ENCODE peak calls at places on chromosome 22, in ten cellular contexts. C, X, Y, I, H, B, L, F, Q and A are unnamed samples. For H3K4me1 and H3K9me3, the result is how much of the 10 kb centered on the place peaks cover.

GRCh38 chr22:40426671-40427070 is 56.3 kb downstream of the SGSM3 start:
- DNase-seq in I (peak), X (no peak), F (peak), B (peak), Q (no peak), C (no peak), L (peak), Y (no peak), H (no peak), A (peak)

GRCh38 chr22:39152024-39152510 is 413 bp downstream of the CBX7 start:
- DNase-seq in Q (no peak), C (no peak), I (peak), L (no peak), B (no peak), Y (no peak), X (no peak), H (no peak), F (no peak), A (no peak)

GRCh38 chr22:25941365-25941960 is 199.5 kb downstream of the MYO18B start:
- DNase-seq in I (no peak), F (no peak), C (no peak), B (no peak), X (no peak), L (no peak), Q (no peak), Y (no peak), H (no peak), A (no peak)

GRCh38 chr22:27875951-27876350 is 43.1 kb downstream of the PITPNB start:
- DNase-seq in B (no peak), L (no peak), F (no peak), Y (no peak), X (no peak), C (no peak), H (no peak), Q (peak), I (no peak), A (no peak)

GRCh38 chr22:27918351-27919221 is 470 bp downstream of the PITPNB start:
- DNase-seq in Y (peak), X (peak), Q (peak), L (peak), I (peak), C (no peak), F (peak), H (peak), B (peak), A (peak)

GRCh38 chr22:24400726-24401596 is 26.4 kb upstream of the ADORA2A start:
- DNase-seq in C (no peak), F (peak), I (peak), L (no peak), H (no peak), Q (no peak), X (no peak), B (peak), Y (no peak), A (no peak)

GRCh38 chr22:25368271-25368670 is 148.8 kb downstream of the CRYBB2 start:
- DNase-seq in C (no peak), L (no peak), X (peak), Q (no peak), I (peak), Y (peak), F (peak), B (peak), H (peak), A (peak)

GRCh38 chr22:29108137-29108536 is 35.3 kb downstream of the KREMEN1 start:
- DNase-seq in I (peak), H (no peak), Y (peak), X (no peak), F (peak), Q (no peak), C (no peak), L (no peak), B (no peak), A (no peak)

GRCh38 chr22:32717337-32718240 is 83.9 kb upstream of the TIMP3 start:
- DNase-seq in C (no peak), B (peak), Q (no peak), Y (peak), I (peak), X (no peak), H (no peak), L (peak), F (no peak), A (no peak)

GRCh38 chr22:26585104-26585790 is 4.7 kb downstream of the TPST2 start:
- DNase-seq in L (peak), B (peak), H (peak), F (peak), Q (no peak), Y (peak), C (no peak), X (no peak), I (peak), A (peak)

GRCh38 chr22:49866134-49866533 is 12.5 kb downstream of the ZBED4 start:
- DNase-seq in X (no peak), I (no peak), Y (no peak), H (no peak), C (no peak), L (no peak), Q (no peak), B (no peak), F (no peak), A (no peak)
- H3K4me1 ChIP-seq in X (under half), I (under half), Y (under half), H (under half), C (under half), L (under half), Q (under half), B (under half), F (under half), A (under half)

DNA sequence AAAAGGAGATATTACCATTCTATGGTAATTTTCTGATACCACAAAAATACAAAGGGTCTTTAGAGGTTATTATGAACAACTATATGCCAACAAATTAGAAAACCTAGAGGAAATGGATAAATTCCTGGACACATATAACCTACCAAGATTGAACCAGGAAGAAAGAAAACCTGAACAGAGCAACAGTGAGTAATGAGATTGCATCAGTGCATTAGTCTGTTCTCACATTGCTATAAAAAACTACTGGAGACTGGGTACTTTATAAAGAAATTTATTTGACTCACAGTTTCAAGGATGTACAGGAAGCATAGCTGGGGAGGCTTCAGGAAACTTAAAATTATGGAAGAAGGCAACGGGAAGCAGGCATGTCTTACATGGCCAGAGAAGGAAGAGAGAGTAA is 70.8 kb upstream of the GNAZ start:
- DNase-seq in X (no peak), I (no peak), H (no peak), C (no peak), F (peak), B (no peak), Y (no peak), Q (no peak), L (no peak), A (no peak)
- H3K9me3 ChIP-seq in X (under half), I (under half), H (under half), C (under half), F (under half), B (under half), Y (under half), Q (under half), L (under half), A (under half)

DNA sequence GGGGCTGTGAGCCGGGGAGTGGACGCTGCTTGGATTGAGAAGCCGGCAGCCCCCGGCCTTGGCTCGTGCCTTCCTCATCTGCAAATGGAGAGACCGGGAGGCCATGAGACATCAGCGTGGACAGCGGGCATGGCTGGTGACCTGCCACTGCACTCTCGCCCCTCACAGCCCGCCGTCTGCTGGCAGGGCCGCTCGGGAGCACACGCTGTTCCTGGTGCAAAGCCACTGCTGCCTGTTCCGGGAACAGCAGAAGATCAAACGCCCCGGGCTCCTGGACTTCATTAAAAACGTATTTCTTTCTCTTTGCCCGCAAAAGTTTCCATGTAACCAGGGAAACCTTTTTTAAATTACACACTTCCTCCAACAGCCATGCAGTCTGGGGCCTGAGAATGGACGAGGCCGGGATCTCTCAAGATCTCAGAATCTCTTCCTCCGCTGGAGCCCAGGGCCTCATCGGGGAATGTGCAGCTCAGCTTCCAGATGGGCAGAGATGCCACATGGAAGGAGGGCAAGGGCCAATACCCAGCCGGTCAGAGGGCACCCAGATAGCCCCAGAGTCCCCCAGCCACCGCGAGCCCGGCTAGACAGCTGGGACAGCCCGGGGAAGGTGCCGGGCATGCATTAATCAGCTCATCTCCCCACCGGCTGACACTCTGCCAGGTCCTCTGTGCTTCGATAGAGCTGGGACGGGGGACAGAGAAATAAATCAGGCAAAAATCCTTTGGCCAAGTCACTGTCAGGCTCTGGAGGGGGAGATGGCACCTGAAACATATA is 62.9 kb upstream of the PRR5 start:
- DNase-seq in X (no peak), C (no peak), Y (peak), I (peak), B (no peak), L (peak), H (peak), Q (no peak), F (peak), A (no peak)
- H3K4me1 ChIP-seq in X (under half), C (under half), Y (under half), I (under half), B (under half), L (under half), H (under half), Q (under half), F (under half), A (under half)

DNA sequence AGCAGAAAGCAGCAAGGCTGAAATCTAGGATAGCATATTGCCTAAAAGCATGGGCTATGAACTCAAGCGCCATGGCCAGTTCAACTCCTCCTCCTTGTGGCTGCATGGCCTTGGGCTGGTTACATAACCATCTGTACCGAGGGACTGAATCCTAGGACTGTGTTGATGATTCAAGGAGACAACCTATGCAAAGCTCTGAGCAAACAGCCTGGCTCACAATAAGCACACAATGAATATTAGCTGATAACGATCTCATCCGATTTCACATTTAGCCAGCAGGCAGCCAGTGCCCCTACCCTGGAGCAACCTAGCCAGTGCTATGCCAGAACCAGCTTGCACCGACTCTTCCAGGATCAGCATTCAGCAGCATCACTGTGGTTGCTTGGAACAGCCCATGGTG is 698.4 kb downstream of the TBC1D22A start:
- DNase-seq in Y (no peak), Q (no peak), B (no peak), I (no peak), L (no peak), X (no peak), C (no peak), H (no peak), F (no peak), A (no peak)
- H3K9me3 ChIP-seq in Y (under half), Q (under half), B (under half), I (under half), L (under half), X (under half), C (under half), H (under half), F (under half), A (under half)

DNA sequence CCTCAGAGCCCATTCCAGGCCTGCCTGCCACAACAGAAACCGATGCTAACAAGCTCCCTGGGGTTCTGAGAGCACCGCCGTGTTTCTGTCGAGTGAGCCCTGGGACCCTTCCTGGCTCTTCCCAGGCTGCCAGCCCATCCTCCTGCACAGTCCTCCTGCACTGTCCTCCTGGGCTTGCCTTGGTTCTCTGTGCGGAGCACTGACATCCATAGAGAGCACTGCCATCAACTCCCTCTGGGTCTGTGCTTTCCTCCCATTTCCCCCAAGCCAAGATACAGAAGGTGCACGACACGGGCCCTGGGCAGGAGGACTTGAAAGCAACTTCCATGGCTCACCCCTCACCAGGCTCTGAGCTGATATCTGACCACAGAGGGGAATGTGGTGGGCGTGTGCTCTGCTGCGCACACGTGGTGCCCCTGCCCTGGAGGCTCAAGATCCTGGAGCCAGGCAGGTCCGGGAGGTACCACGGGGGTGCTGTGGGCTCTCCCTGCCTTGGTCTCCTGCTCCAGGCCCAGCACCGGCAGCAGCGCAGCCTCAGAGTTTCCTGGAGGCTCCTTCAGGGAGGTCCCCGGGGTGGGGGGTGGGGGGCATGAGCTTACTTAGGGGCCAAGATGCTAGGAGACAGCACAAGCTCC is 304.2 kb downstream of the BRD1 start:
- DNase-seq in H (no peak), Q (no peak), C (no peak), L (no peak), X (no peak), I (peak), B (no peak), Y (no peak), F (no peak), A (no peak)
- H3K4me1 ChIP-seq in H (under half), Q (under half), C (under half), L (under half), X (under half), I (under half), B (under half), Y (under half), F (under half), A (under half)

DNA sequence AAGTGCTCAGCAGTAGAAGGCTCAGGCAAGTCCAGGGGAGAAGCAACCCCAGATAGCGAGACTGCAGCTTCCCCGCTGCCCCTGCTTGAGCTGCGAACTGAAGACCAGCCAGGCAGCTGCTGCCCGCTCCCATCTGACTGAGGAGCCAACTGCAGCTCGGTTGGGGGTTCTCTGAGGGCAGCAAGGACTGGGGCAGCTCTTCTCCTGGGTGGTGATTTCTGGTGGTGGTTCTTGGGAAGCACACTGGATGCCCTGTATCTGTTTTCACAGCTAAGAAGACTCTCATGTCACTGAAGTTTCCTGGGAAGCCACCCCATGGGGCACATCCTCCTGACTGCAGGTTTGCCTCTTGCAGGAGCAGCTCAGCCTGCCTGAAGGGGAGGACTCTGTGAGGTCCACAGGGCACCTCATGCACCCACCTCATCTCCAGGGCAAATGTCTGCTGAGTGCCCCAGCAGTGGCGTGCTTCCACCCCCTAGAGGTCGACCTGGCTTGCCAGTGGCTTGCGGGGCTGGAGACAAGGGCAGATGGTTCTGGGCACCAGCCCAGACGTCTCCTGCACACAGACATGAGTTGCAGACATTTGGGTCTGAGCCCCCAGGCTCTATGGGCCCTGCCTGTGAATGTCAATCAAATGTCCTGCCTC is 801.1 kb downstream of the BRD1 start:
- DNase-seq in H (no peak), F (no peak), I (peak), C (no peak), Q (no peak), X (no peak), B (no peak), Y (no peak), L (no peak), A (no peak)
- H3K9me3 ChIP-seq in H (under half), F (under half), I (under half), C (under half), Q (under half), X (under half), B (under half), Y (under half), L (under half), A (under half)